ENCODE peak calls at places on chromosome 7, in ten cellular contexts. U, W, L, B, P, I, T, M, X and J are unnamed samples.

GRCh38 chr7:157465597-157466348 is 129.0 kb downstream of the DNAJB6 start:
- DNase-seq in U (no peak), W (no peak), L (no peak), B (no peak), P (no peak), I (no peak), T (no peak), M (peak; percentile 42), X (no peak), J (no peak)

GRCh38 chr7:43302211-43302711 is 189.8 kb downstream of the HECW1 start:
- DNase-seq in U (no peak), W (no peak), L (no peak), B (no peak), P (peak; percentile 65), I (peak; percentile 29), T (no peak), M (no peak), X (peak; percentile 55), J (peak; percentile 8)

GRCh38 chr7:81887098-81887497 is 117.3 kb upstream of the HGF start:
- DNase-seq in U (no peak), W (no peak), L (no peak), B (no peak), P (no peak), I (no peak), T (no peak), M (no peak), X (no peak), J (no peak)

GRCh38 chr7:19390795-19391194 is 245.6 kb upstream of the FERD3L start:
- DNase-seq in U (no peak), W (no peak), L (no peak), B (no peak), P (no peak), I (no peak), T (no peak), M (no peak), X (no peak), J (no peak)

GRCh38 chr7:142385528-142386340 is 127.9 kb upstream of the PRSS58 start:
- DNase-seq in U (peak; percentile 70), W (no peak), L (no peak), B (peak; percentile 69), P (peak; percentile 85), I (peak; percentile 32), T (peak; percentile 41), M (no peak), X (peak; percentile 60), J (peak; percentile 78)

GRCh38 chr7:15309891-15310290 is 251.9 kb downstream of the AGMO start:
- DNase-seq in U (no peak), W (no peak), L (no peak), B (no peak), P (no peak), I (no peak), T (no peak), M (no peak), X (no peak), J (no peak)

GRCh38 chr7:114405427-114405826 is 9.2 kb upstream of the FOXP2 start:
- DNase-seq in U (peak; percentile 33), W (no peak), L (no peak), B (no peak), P (no peak), I (peak; percentile 30), T (no peak), M (no peak), X (no peak), J (peak; percentile 38)

GRCh38 chr7:40372031-40372430 is 237.2 kb downstream of the SUGCT start:
- DNase-seq in U (no peak), W (no peak), L (no peak), B (no peak), P (no peak), I (no peak), T (no peak), M (no peak), X (no peak), J (no peak)

GRCh38 chr7:8388257-8388625 is 45.2 kb upstream of the NXPH1 start:
- DNase-seq in U (no peak), W (no peak), L (no peak), B (no peak), P (no peak), I (no peak), T (no peak), M (no peak), X (no peak), J (no peak)

GRCh38 chr7:120320218-120320961 is 47.4 kb downstream of the KCND2 start:
- DNase-seq in U (no peak), W (no peak), L (no peak), B (no peak), P (no peak), I (no peak), T (no peak), M (no peak), X (no peak), J (peak; percentile 7)

GRCh38 chr7:131363719-131364118 is 36.0 kb downstream of the MKLN1 start:
- DNase-seq in U (no peak), W (no peak), L (no peak), B (no peak), P (no peak), I (no peak), T (no peak), M (no peak), X (no peak), J (no peak)
- H3K4me1 ChIP-seq in U (peaks cover 39% of the 10 kb centered on the region), W (peaks cover 11% of the 10 kb centered on the region), L (peaks cover 44% of the 10 kb centered on the region), B (no peaks in the 10 kb centered on the region), P (peaks cover 8% of the 10 kb centered on the region), I (peaks cover 26% of the 10 kb centered on the region), T (peaks cover 74% of the 10 kb centered on the region), M (peaks cover 55% of the 10 kb centered on the region), X (no peaks in the 10 kb centered on the region), J (peaks cover 73% of the 10 kb centered on the region)

DNA sequence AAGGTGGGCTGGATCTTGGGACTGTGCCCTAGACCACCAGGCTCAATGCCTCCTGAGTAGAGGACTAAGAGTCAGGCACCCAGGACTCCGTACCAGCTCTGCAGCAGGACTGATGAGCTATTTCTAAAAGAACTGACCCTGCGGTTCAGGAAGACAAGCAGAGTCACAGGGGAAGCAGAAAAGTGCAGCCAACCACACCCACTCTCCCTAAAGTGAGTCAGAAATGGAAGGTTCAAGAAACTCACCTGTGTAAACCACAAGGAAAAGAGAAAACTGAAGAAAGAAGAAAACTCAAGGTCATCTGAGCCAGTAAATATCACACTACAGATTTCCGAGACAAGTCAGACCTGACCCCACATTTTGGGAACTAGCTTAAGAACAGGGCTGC is 2.5 kb downstream of the PARP12 start:
- DNase-seq in U (no peak), W (no peak), L (no peak), B (no peak), P (no peak), I (no peak), T (no peak), M (no peak), X (no peak), J (no peak)
- H3K4me1 ChIP-seq in U (peaks cover 28% of the 10 kb centered on the region), W (peaks cover 30% of the 10 kb centered on the region), L (peaks cover 40% of the 10 kb centered on the region), B (peaks cover 37% of the 10 kb centered on the region), P (no peaks in the 10 kb centered on the region), I (peaks cover 61% of the 10 kb centered on the region), T (peaks cover 33% of the 10 kb centered on the region), M (peaks cover 36% of the 10 kb centered on the region), X (no peaks in the 10 kb centered on the region), J (no peaks in the 10 kb centered on the region)

DNA sequence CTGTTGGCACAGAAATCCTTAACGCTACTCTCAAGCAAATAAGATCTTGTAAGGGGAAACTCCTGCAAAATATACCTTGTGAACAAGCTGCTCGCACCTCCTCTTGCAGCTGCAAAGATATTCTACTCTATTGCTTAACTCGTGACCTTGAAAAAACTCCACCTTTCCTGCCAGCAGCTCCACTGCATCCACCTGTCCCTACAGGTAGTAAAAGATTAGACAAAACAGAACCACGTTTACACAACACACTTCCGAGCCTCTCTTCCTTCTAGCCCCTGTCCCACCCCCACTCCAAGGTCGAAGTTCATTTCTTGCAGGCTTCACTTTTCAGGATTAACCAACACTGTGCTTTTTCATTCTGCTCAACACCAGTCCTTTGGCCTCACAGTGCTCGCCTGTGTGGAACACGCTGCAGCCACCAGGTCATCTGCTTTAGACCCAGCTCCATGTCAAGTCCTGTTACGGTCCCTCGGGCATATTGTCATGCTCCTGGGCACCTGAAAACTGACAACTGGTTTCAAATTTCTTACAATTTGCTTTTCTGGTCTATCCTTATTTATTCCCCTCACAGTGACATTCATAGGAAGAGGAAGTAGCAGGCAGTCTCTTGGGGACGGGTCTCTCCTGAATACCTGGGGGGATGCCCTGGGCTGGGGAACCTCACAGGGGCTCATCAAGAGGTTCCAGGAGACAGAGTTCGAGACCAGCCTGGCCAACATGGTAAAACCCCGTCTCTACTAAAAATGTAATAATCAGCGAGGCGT is 165.8 kb upstream of the KLF14 start:
- DNase-seq in U (no peak), W (no peak), L (no peak), B (no peak), P (no peak), I (peak; percentile 95), T (no peak), M (no peak), X (no peak), J (no peak)
- H3K4me1 ChIP-seq in U (peaks cover 96% of the 10 kb centered on the region), W (peaks cover 30% of the 10 kb centered on the region), L (peaks cover 39% of the 10 kb centered on the region), B (peaks cover 97% of the 10 kb centered on the region), P (no peaks in the 10 kb centered on the region), I (peaks cover 100% of the 10 kb centered on the region), T (peaks cover 79% of the 10 kb centered on the region), M (peaks cover 86% of the 10 kb centered on the region), X (peaks cover 4% of the 10 kb centered on the region), J (peaks cover 33% of the 10 kb centered on the region)

GRCh38 chr7:11430112-11430511 is 401.9 kb downstream of the THSD7A start:
- DNase-seq in U (no peak), W (no peak), L (no peak), B (no peak), P (no peak), I (no peak), T (no peak), M (no peak), X (no peak), J (no peak)
- H3K4me1 ChIP-seq in U (peaks cover 4% of the 10 kb centered on the region), W (no peaks in the 10 kb centered on the region), L (no peaks in the 10 kb centered on the region), B (no peaks in the 10 kb centered on the region), P (no peaks in the 10 kb centered on the region), I (no peaks in the 10 kb centered on the region), T (no peaks in the 10 kb centered on the region), M (no peaks in the 10 kb centered on the region), X (no peaks in the 10 kb centered on the region), J (no peaks in the 10 kb centered on the region)

DNA sequence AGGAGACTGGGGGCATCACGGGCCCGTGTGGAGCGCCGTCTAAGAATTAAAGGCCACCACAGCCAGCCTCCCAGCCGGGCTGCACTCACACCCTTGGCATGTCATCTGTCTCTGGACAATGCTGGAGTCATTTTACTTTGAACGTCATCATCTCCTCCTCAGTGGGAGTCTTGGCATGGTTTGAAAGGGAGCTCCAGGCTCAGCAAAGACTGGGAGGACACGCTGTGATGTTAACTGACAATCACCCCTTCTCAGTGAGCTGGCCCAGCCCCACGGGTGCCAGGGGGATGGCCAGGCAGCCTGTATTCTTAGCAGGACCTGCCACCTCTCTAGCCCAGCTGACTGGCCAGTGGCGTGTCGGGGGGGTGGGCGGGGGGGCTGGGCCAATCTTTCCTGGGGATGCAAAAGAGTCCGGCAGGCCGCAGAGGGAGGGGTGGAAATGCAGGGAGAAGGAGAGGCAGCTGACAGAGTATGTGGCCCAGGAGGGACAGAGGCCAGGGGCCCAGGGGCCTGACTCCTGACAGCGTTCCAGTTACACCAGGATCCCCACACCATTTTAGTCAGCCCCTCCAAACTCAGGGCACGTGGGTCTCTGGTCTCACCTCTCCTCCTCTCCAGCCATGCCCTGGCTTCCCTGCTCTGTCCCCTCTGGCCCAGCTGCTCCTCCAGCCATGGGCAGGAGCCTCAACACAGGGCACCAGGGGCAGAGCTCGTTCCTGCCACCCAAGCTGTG is 96.1 kb downstream of the VOPP1 start:
- DNase-seq in U (no peak), W (no peak), L (no peak), B (no peak), P (peak; percentile 24), I (no peak), T (no peak), M (no peak), X (no peak), J (no peak)
- H3K4me1 ChIP-seq in U (no peaks in the 10 kb centered on the region), W (peaks cover 59% of the 10 kb centered on the region), L (peaks cover 57% of the 10 kb centered on the region), B (no peaks in the 10 kb centered on the region), P (no peaks in the 10 kb centered on the region), I (no peaks in the 10 kb centered on the region), T (no peaks in the 10 kb centered on the region), M (no peaks in the 10 kb centered on the region), X (no peaks in the 10 kb centered on the region), J (peaks cover 6% of the 10 kb centered on the region)